ENCODE peak calls at places on chromosome 13, in nine cellular contexts. Z is mammary epithelial cell, S is H1, C is HCT116, M is GM23338, G is SK-N-SH, X is OCI-LY7, V is K562, J is PC-3. D is an unnamed sample. For H3K79me2 and H3K4me1, the result is how much of the 10 kb centered on the place peaks cover.

GRCh38 chr13:44232729-44233128 is 140.9 kb upstream of the SERP2 start:
- DNase-seq in Z (no peak), G (no peak), V (no peak), M (no peak), S (no peak), X (no peak), C (no peak), J (no peak), D (no peak)

GRCh38 chr13:28043224-28043623 is 54.7 kb upstream of the URAD start:
- DNase-seq in Z (no peak), V (no peak), G (no peak), M (no peak), X (no peak), S (no peak), J (no peak), C (no peak), D (no peak)

GRCh38 chr13:72639377-72639776 is 88.1 kb downstream of the MZT1 start:
- DNase-seq in G (no peak), Z (no peak), V (no peak), J (no peak), C (no peak), S (no peak), X (no peak), M (no peak), D (no peak)

GRCh38 chr13:50910483-50910805 is 853 bp downstream of the RNASEH2B start:
- DNase-seq in X (peak), Z (no peak), V (no peak), J (peak), S (no peak), C (peak), M (peak), G (peak), D (peak)

GRCh38 chr13:68745517-68745916 is 1362.1 kb upstream of the ATXN8OS start:
- DNase-seq in G (no peak), C (no peak), S (no peak), Z (no peak), J (peak), V (no peak), M (no peak), X (no peak), D (no peak)

GRCh38 chr13:99367663-99368448 is 60.7 kb upstream of the GPR183 start:
- DNase-seq in X (no peak), C (no peak), M (peak), V (no peak), Z (no peak), G (no peak), J (no peak), S (no peak), D (no peak)

GRCh38 chr13:30088312-30088855 is 219.0 kb downstream of the KATNAL1 start:
- DNase-seq in S (no peak), V (no peak), X (no peak), C (no peak), Z (no peak), M (no peak), G (no peak), J (no peak), D (no peak)

GRCh38 chr13:95641961-95642621 is 2.4 kb downstream of the DZIP1 start:
- DNase-seq in G (peak), Z (peak), S (no peak), C (no peak), M (peak), J (no peak), V (no peak), X (no peak), D (peak)

GRCh38 chr13:51771418-51772104 is 32.4 kb downstream of the DHRS12 start:
- DNase-seq in X (no peak), M (no peak), S (no peak), G (no peak), J (no peak), V (no peak), Z (no peak), C (no peak), D (peak)

GRCh38 chr13:105894711-105895110 is 640.8 kb downstream of the EFNB2 start:
- DNase-seq in X (no peak), J (no peak), Z (no peak), G (no peak), M (no peak), V (no peak), S (no peak), C (no peak), D (no peak)

GRCh38 chr13:23610966-23611486 is 40.8 kb downstream of the TNFRSF19 start:
- DNase-seq in G (no peak), J (no peak), C (no peak), X (no peak), Z (no peak), S (no peak), V (no peak), M (no peak), D (no peak)

GRCh38 chr13:29497137-29497654 is 98.3 kb downstream of the SLC7A1 start:
- DNase-seq in G (no peak), X (no peak), S (no peak), V (no peak), M (no peak), C (no peak), J (no peak), Z (no peak), D (no peak)

GRCh38 chr13:57629821-57630235 is 1.7 kb upstream of the PCDH17 start:
- DNase-seq in C (no peak), X (no peak), S (peak), M (peak), V (peak), G (peak), Z (no peak), J (peak), D (peak)

GRCh38 chr13:23583491-23583890 is 13.3 kb downstream of the TNFRSF19 start:
- DNase-seq in G (no peak), X (no peak), S (no peak), C (no peak), M (no peak), V (no peak), Z (no peak), J (no peak), D (no peak)

GRCh38 chr13:103615778-103616177 is 549.6 kb upstream of the SLC10A2 start:
- DNase-seq in M (no peak), Z (no peak), J (no peak), S (no peak), X (no peak), V (no peak), C (no peak), G (no peak), D (no peak)

GRCh38 chr13:33536639-33537425 is 251.3 kb upstream of the STARD13 start:
- DNase-seq in X (no peak), Z (peak), V (no peak), S (no peak), C (no peak), G (no peak), M (no peak), J (peak), D (peak)

GRCh38 chr13:100512422-100512821 is 76.2 kb downstream of the GGACT start:
- DNase-seq in S (no peak), G (no peak), C (peak), M (no peak), Z (no peak), X (no peak), V (no peak), J (no peak), D (peak)

GRCh38 chr13:73090116-73090811 is 31.5 kb downstream of the KLF5 start:
- DNase-seq in S (peak), X (no peak), V (peak), C (peak), J (peak), G (no peak), M (peak), Z (peak), D (peak)

GRCh38 chr13:76853481-76853880 is 32.7 kb downstream of the KCTD12 start:
- DNase-seq in S (no peak), Z (peak), G (no peak), V (no peak), C (no peak), M (no peak), X (no peak), J (peak), D (no peak)

GRCh38 chr13:111033172-111034133 is 81.7 kb upstream of the ARHGEF7 start:
- DNase-seq in S (no peak), V (no peak), G (no peak), J (peak), M (no peak), X (no peak), C (no peak), Z (peak), D (no peak)

GRCh38 chr13:103883152-103883551 is 816.9 kb upstream of the SLC10A2 start:
- DNase-seq in S (peak), G (peak), Z (peak), C (peak), M (peak), J (peak), X (no peak), V (no peak), D (peak)

GRCh38 chr13:103288114-103288513 is 221.9 kb upstream of the SLC10A2 start:
- DNase-seq in S (no peak), J (no peak), M (no peak), Z (no peak), C (no peak), G (no peak), V (no peak), X (no peak), D (no peak)

GRCh38 chr13:110306960-110307696 is at the start of the genes COL4A1 and COL4A2:
- DNase-seq in M (peak), X (no peak), Z (peak), V (no peak), S (no peak), J (peak), G (peak), C (no peak), D (peak)

GRCh38 chr13:80361883-80362327 is 21.0 kb upstream of the SPRY2 start:
- DNase-seq in C (no peak), J (peak), G (no peak), S (no peak), Z (peak), M (peak), X (peak), V (peak), D (peak)

GRCh38 chr13:113977976-113978375 is 4.1 kb upstream of the C13orf46 start:
- DNase-seq in S (no peak), V (no peak), Z (no peak), M (no peak), C (no peak), J (no peak), X (no peak), G (no peak), D (no peak)

GRCh38 chr13:74641586-74641985 is 507.4 kb upstream of the KLF12 start:
- DNase-seq in V (no peak), X (no peak), S (no peak), C (no peak), M (no peak), G (no peak), J (peak), Z (peak), D (peak)

GRCh38 chr13:43785681-43786471 is 896 bp downstream of the ENOX1 start:
- DNase-seq in Z (peak), X (peak), G (peak), J (peak), V (peak), S (no peak), C (no peak), M (peak), D (peak)

GRCh38 chr13:21297452-21297851 is 121.0 kb downstream of the MRPL57 start:
- DNase-seq in M (no peak), J (no peak), X (peak), Z (no peak), G (no peak), V (no peak), S (no peak), C (no peak), D (no peak)

GRCh38 chr13:50838031-50838430 is 5.5 kb downstream of the DLEU7 start:
- DNase-seq in X (no peak), G (no peak), C (no peak), J (no peak), V (no peak), Z (no peak), S (no peak), M (no peak), D (no peak)

GRCh38 chr13:75802161-75802560 is 166.0 kb downstream of the LMO7 start:
- DNase-seq in J (no peak), M (no peak), C (no peak), S (no peak), V (no peak), G (no peak), X (no peak), Z (no peak), D (no peak)
- H3K79me2 ChIP-seq in J (under half), M (under half), C (under half), S (under half), V (under half), G (half or more), X (under half), Z (under half), D (half or more)

GRCh38 chr13:41007359-41008118 is 11.6 kb downstream of the ELF1 start:
- DNase-seq in V (no peak), G (no peak), J (peak), X (peak), C (no peak), M (peak), Z (no peak), S (no peak), D (no peak)

GRCh38 chr13:41006296-41006695 is 12.8 kb downstream of the ELF1 start:
- DNase-seq in X (peak), G (no peak), J (no peak), S (no peak), C (no peak), V (no peak), Z (no peak), M (no peak), D (no peak)

GRCh38 chr13:41006951-41007350 is 12.2 kb downstream of the ELF1 start:
- DNase-seq in M (no peak), S (no peak), G (no peak), X (peak), V (no peak), C (no peak), J (no peak), Z (no peak), D (no peak)

GRCh38 chr13:41005709-41006108 is 13.4 kb downstream of the ELF1 start:
- DNase-seq in J (peak), G (no peak), M (no peak), C (no peak), Z (no peak), V (no peak), S (no peak), X (no peak), D (no peak)

GRCh38 chr13:41008349-41008980 is 10.7 kb downstream of the ELF1 start:
- DNase-seq in X (no peak), C (no peak), Z (peak), V (no peak), S (no peak), G (no peak), J (peak), M (no peak), D (no peak)
- H3K4me1 ChIP-seq in X (half or more), C (under half), Z (under half), V (under half), S (under half), G (under half), J (under half), M (under half), D (under half)

GRCh38 chr13:40987606-40988280 is 31.4 kb downstream of the ELF1 start:
- DNase-seq in G (no peak), C (no peak), M (no peak), J (no peak), S (no peak), X (no peak), V (no peak), Z (no peak), D (peak)
- H3K79me2 ChIP-seq in G (under half), C (half or more), M (under half), J (under half), S (under half), X (half or more), V (half or more), Z (half or more), D (half or more)

GRCh38 chr13:46686171-46686570 is 110.8 kb downstream of the ESD start:
- DNase-seq in C (no peak), S (no peak), Z (no peak), J (peak), M (no peak), V (no peak), G (no peak), X (no peak), D (no peak)
- H3K4me1 ChIP-seq in C (under half), S (under half), Z (under half), J (under half), M (half or more), V (under half), G (under half), X (under half), D (under half)

DNA sequence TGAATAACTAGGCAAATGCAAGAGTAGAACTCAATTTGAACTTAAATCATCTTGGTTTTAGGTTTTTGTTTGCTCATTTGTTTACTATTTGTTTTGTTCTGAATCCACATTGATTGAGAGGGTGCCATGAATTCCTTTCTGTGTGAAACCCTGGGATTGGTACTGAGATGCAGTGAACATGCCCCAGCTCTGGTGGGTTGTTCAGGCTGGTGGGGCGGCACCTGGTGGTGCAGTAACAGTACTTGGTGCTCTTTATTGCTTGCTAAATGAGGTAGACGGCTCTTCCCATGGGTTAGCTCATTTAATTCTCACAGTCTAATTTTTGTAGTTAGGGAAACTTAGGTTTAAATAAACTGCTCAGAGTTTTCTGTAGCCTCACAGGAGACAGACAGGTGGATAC is 48.4 kb downstream of the WASF3 start:
- DNase-seq in S (peak), X (peak), Z (no peak), G (no peak), V (peak), C (no peak), J (peak), M (peak), D (no peak)
- H3K79me2 ChIP-seq in S (half or more), X (under half), Z (half or more), G (half or more), V (under half), C (under half), J (under half), M (half or more), D (half or more)